ENCODE peak calls at places on chromosomes 12 and 14, in eight cellular contexts. One of them, this sample, is unnamed.

GRCh38 chr12:45674583-45674982 is 54.9 kb upstream of the ARID2 start:
- DNase-seq in fibroblast of pulmonary artery: peak
- DNase-seq in RWPE1: peak
- DNase-seq in lower lobe of right lung: peak
- DNase-seq in AG09309: peak
- DNase-seq in progenitor cell of endocrine pancreas: no peak
- DNase-seq in MM.1S: no peak
- DNase-seq in astrocyte of the cerebellum: peak
- DNase-seq in this sample: peak

GRCh38 chr12:25767613-25768012 is 190.9 kb upstream of the RASSF8 start:
- DNase-seq in progenitor cell of endocrine pancreas: no peak
- DNase-seq in lower lobe of right lung: no peak
- DNase-seq in astrocyte of the cerebellum: no peak
- DNase-seq in AG09309: no peak
- DNase-seq in MM.1S: no peak
- DNase-seq in RWPE1: no peak
- DNase-seq in fibroblast of pulmonary artery: no peak
- DNase-seq in this sample: peak

GRCh38 chr12:84058136-84058535 is 854.5 kb downstream of the SLC6A15 start:
- DNase-seq in RWPE1: no peak
- DNase-seq in astrocyte of the cerebellum: no peak
- DNase-seq in fibroblast of pulmonary artery: no peak
- DNase-seq in lower lobe of right lung: no peak
- DNase-seq in progenitor cell of endocrine pancreas: no peak
- DNase-seq in AG09309: no peak
- DNase-seq in MM.1S: no peak
- DNase-seq in this sample: no peak

GRCh38 chr12:79782197-79782890 is 91.6 kb upstream of the PAWR start:
- DNase-seq in AG09309: peak
- DNase-seq in RWPE1: no peak
- DNase-seq in MM.1S: no peak
- DNase-seq in fibroblast of pulmonary artery: peak
- DNase-seq in lower lobe of right lung: no peak
- DNase-seq in astrocyte of the cerebellum: peak
- DNase-seq in progenitor cell of endocrine pancreas: no peak
- DNase-seq in this sample: peak

GRCh38 chr12:30822385-30823139 is 67.8 kb upstream of the CAPRIN2 start:
- DNase-seq in fibroblast of pulmonary artery: peak
- DNase-seq in AG09309: no peak
- DNase-seq in RWPE1: peak
- DNase-seq in progenitor cell of endocrine pancreas: peak
- DNase-seq in astrocyte of the cerebellum: no peak
- DNase-seq in lower lobe of right lung: peak
- DNase-seq in MM.1S: peak
- DNase-seq in this sample: peak

GRCh38 chr14:89418976-89419375 is 1.9 kb upstream of the FOXN3 start:
- DNase-seq in astrocyte of the cerebellum: no peak
- DNase-seq in lower lobe of right lung: peak
- DNase-seq in MM.1S: no peak
- DNase-seq in progenitor cell of endocrine pancreas: no peak
- DNase-seq in RWPE1: no peak
- DNase-seq in fibroblast of pulmonary artery: no peak
- DNase-seq in AG09309: no peak
- DNase-seq in this sample: no peak

GRCh38 chr12:6360578-6361490 is 14.5 kb downstream of the SCNN1A start:
- DNase-seq in astrocyte of the cerebellum: no peak
- DNase-seq in lower lobe of right lung: no peak
- DNase-seq in MM.1S: peak
- DNase-seq in fibroblast of pulmonary artery: no peak
- DNase-seq in AG09309: no peak
- DNase-seq in progenitor cell of endocrine pancreas: no peak
- DNase-seq in RWPE1: no peak
- DNase-seq in this sample: no peak

GRCh38 chr14:77593501-77593911 is 22.9 kb downstream of the SPTLC2 start:
- DNase-seq in MM.1S: no peak
- DNase-seq in lower lobe of right lung: no peak
- DNase-seq in fibroblast of pulmonary artery: peak
- DNase-seq in progenitor cell of endocrine pancreas: no peak
- DNase-seq in RWPE1: no peak
- DNase-seq in astrocyte of the cerebellum: no peak
- DNase-seq in AG09309: no peak
- DNase-seq in this sample: no peak

GRCh38 chr12:57526477-57527126 is 4.0 kb downstream of the MBD6 start:
- DNase-seq in progenitor cell of endocrine pancreas: no peak
- DNase-seq in astrocyte of the cerebellum: no peak
- DNase-seq in lower lobe of right lung: no peak
- DNase-seq in RWPE1: no peak
- DNase-seq in AG09309: no peak
- DNase-seq in MM.1S: no peak
- DNase-seq in fibroblast of pulmonary artery: no peak
- DNase-seq in this sample: no peak

GRCh38 chr12:125794401-125794800 is 729.2 kb downstream of the AACS start:
- DNase-seq in AG09309: no peak
- DNase-seq in fibroblast of pulmonary artery: no peak
- DNase-seq in MM.1S: no peak
- DNase-seq in progenitor cell of endocrine pancreas: no peak
- DNase-seq in astrocyte of the cerebellum: peak
- DNase-seq in lower lobe of right lung: no peak
- DNase-seq in RWPE1: peak
- DNase-seq in this sample: peak

GRCh38 chr12:116076399-116076798 is 201.1 kb downstream of the MED13L start:
- DNase-seq in progenitor cell of endocrine pancreas: no peak
- DNase-seq in RWPE1: peak
- DNase-seq in lower lobe of right lung: no peak
- DNase-seq in AG09309: no peak
- DNase-seq in astrocyte of the cerebellum: no peak
- DNase-seq in MM.1S: no peak
- DNase-seq in fibroblast of pulmonary artery: no peak
- DNase-seq in this sample: no peak

GRCh38 chr12:120882055-120882555 is 22.1 kb downstream of the SPPL3 start:
- DNase-seq in progenitor cell of endocrine pancreas: no peak
- DNase-seq in astrocyte of the cerebellum: no peak
- DNase-seq in fibroblast of pulmonary artery: no peak
- DNase-seq in lower lobe of right lung: no peak
- DNase-seq in AG09309: no peak
- DNase-seq in MM.1S: no peak
- DNase-seq in RWPE1: no peak
- DNase-seq in this sample: no peak

GRCh38 chr12:43973385-43973784 is 137.5 kb downstream of the TMEM117 start:
- DNase-seq in MM.1S: peak
- DNase-seq in astrocyte of the cerebellum: no peak
- DNase-seq in progenitor cell of endocrine pancreas: no peak
- DNase-seq in lower lobe of right lung: no peak
- DNase-seq in RWPE1: no peak
- DNase-seq in AG09309: no peak
- DNase-seq in fibroblast of pulmonary artery: no peak
- DNase-seq in this sample: no peak

GRCh38 chr12:124304314-124304790 is 9.5 kb downstream of the RFLNA start:
- DNase-seq in astrocyte of the cerebellum: no peak
- DNase-seq in RWPE1: no peak
- DNase-seq in MM.1S: no peak
- DNase-seq in lower lobe of right lung: peak
- DNase-seq in AG09309: no peak
- DNase-seq in progenitor cell of endocrine pancreas: no peak
- DNase-seq in fibroblast of pulmonary artery: no peak
- DNase-seq in this sample: no peak

GRCh38 chr14:68377056-68377455 is 415.8 kb downstream of the ZFP36L1 start:
- DNase-seq in lower lobe of right lung: no peak
- DNase-seq in RWPE1: no peak
- DNase-seq in MM.1S: no peak
- DNase-seq in fibroblast of pulmonary artery: no peak
- DNase-seq in progenitor cell of endocrine pancreas: no peak
- DNase-seq in astrocyte of the cerebellum: no peak
- DNase-seq in AG09309: no peak
- DNase-seq in this sample: no peak

GRCh38 chr14:91892918-91893527 is 25.7 kb upstream of the TC2N start:
- DNase-seq in RWPE1: peak
- DNase-seq in AG09309: no peak
- DNase-seq in progenitor cell of endocrine pancreas: no peak
- DNase-seq in fibroblast of pulmonary artery: no peak
- DNase-seq in astrocyte of the cerebellum: no peak
- DNase-seq in MM.1S: no peak
- DNase-seq in lower lobe of right lung: no peak
- DNase-seq in this sample: no peak

GRCh38 chr12:73998894-73999293 is 538.7 kb upstream of the ATXN7L3B start:
- DNase-seq in astrocyte of the cerebellum: no peak
- DNase-seq in fibroblast of pulmonary artery: no peak
- DNase-seq in RWPE1: no peak
- DNase-seq in lower lobe of right lung: no peak
- DNase-seq in MM.1S: no peak
- DNase-seq in progenitor cell of endocrine pancreas: no peak
- DNase-seq in AG09309: no peak
- DNase-seq in this sample: no peak

GRCh38 chr14:74573421-74574091 is 38.5 kb downstream of the LTBP2 start:
- DNase-seq in astrocyte of the cerebellum: no peak
- DNase-seq in progenitor cell of endocrine pancreas: no peak
- DNase-seq in fibroblast of pulmonary artery: no peak
- DNase-seq in RWPE1: peak
- DNase-seq in lower lobe of right lung: peak
- DNase-seq in AG09309: no peak
- DNase-seq in MM.1S: no peak
- DNase-seq in this sample: no peak

GRCh38 chr12:27635349-27635972 is 60.8 kb upstream of the REP15 start:
- DNase-seq in progenitor cell of endocrine pancreas: no peak
- DNase-seq in fibroblast of pulmonary artery: peak
- DNase-seq in MM.1S: peak
- DNase-seq in AG09309: peak
- DNase-seq in astrocyte of the cerebellum: peak
- DNase-seq in lower lobe of right lung: no peak
- DNase-seq in RWPE1: peak
- DNase-seq in this sample: peak

GRCh38 chr14:38775986-38776385 is 327.0 kb downstream of the SEC23A start:
- DNase-seq in AG09309: no peak
- DNase-seq in RWPE1: no peak
- DNase-seq in MM.1S: no peak
- DNase-seq in lower lobe of right lung: no peak
- DNase-seq in progenitor cell of endocrine pancreas: no peak
- DNase-seq in fibroblast of pulmonary artery: no peak
- DNase-seq in astrocyte of the cerebellum: no peak
- DNase-seq in this sample: no peak

GRCh38 chr12:121110211-121110940 is 22.3 kb upstream of the P2RX7 start:
- DNase-seq in lower lobe of right lung: no peak
- DNase-seq in MM.1S: peak
- DNase-seq in progenitor cell of endocrine pancreas: peak
- DNase-seq in fibroblast of pulmonary artery: peak
- DNase-seq in astrocyte of the cerebellum: peak
- DNase-seq in RWPE1: peak
- DNase-seq in AG09309: peak
- DNase-seq in this sample: peak

DNA sequence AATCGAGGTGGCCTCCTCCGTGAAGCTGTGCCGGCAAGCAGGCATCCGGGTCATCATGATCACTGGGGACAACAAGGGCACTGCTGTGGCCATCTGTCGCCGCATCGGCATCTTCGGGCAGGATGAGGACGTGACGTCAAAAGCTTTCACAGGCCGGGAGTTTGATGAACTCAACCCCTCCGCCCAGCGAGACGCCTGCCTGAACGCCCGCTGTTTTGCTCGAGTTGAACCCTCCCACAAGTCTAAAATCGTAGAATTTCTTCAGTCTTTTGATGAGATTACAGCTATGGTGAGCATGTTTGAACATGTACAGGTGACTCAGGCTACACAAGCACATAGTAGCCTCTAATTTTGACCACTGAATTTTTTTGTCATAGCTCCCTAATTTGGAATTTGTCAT is 59.7 kb downstream of the ATP2A2 start:
- DNase-seq in astrocyte of the cerebellum: no peak
- DNase-seq in fibroblast of pulmonary artery: no peak
- DNase-seq in AG09309: no peak
- DNase-seq in lower lobe of right lung: no peak
- DNase-seq in RWPE1: peak
- DNase-seq in MM.1S: no peak
- DNase-seq in progenitor cell of endocrine pancreas: no peak
- DNase-seq in this sample: no peak
- TF ChIP-seq CTCF in astrocyte of the cerebellum: no peak
- TF ChIP-seq CTCF in fibroblast of pulmonary artery: no peak
- TF ChIP-seq CTCF in AG09309: no peak
- TF ChIP-seq CTCF in lower lobe of right lung: no peak
- TF ChIP-seq CTCF in RWPE1: no peak
- TF ChIP-seq CTCF in MM.1S: no peak
- TF ChIP-seq CTCF in progenitor cell of endocrine pancreas: no peak
- TF ChIP-seq CTCF in this sample: no peak

DNA sequence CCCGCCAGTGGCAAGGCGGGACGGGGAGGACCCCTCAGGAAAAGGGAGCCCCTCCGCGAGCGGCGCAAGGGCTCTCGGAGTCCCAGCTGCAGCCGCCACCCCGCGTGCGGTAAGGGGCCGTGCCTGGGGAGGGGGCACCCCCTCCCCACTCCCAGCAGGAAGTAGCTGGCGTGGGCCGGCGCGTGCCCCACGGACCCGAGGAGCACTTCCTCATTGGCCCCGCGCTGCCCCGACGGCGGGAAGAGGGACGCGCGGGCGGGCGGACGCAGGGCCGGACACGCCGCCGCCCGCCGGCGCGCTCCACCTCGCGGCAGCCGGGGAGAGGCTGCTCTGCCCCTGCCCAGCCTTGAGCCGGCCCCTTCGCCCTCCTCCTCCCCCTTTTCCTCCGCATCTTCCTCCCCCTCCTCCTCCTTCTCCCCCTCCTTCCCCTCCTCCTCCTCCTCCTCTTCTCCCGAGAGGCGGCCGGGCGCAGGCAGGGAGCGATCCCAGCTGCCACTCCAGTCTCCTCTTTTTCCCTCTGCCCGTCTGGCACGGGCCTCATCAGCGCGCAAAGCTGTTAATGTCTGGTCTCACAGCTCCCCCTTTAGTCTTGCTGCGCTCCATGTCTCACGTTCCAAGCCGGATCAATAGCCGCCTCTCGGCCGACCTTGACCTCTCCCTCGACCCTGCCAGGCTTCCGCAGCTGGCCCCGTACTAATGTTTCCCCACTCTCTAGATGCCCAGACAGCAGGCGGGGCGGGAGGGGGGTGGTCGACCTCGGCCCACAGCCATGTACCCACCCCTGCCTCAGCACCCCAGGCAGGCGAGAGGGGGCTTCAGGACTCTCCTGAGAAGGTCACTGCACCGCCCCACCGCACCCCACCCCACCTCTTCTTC is 2.6 kb upstream of the BCL11B start:
- DNase-seq in astrocyte of the cerebellum: peak
- DNase-seq in AG09309: peak
- DNase-seq in RWPE1: peak
- DNase-seq in progenitor cell of endocrine pancreas: peak
- DNase-seq in MM.1S: peak
- DNase-seq in lower lobe of right lung: no peak
- DNase-seq in fibroblast of pulmonary artery: peak
- DNase-seq in this sample: peak
- TF ChIP-seq CTCF in astrocyte of the cerebellum: peak
- TF ChIP-seq CTCF in AG09309: peak
- TF ChIP-seq CTCF in RWPE1: peak
- TF ChIP-seq CTCF in progenitor cell of endocrine pancreas: peak
- TF ChIP-seq CTCF in MM.1S: peak
- TF ChIP-seq CTCF in lower lobe of right lung: peak
- TF ChIP-seq CTCF in fibroblast of pulmonary artery: peak
- TF ChIP-seq CTCF in this sample: no peak

GRCh38 chr14:65103150-65103760 is 938 bp upstream of the MAX start:
- DNase-seq in AG09309: no peak
- DNase-seq in fibroblast of pulmonary artery: peak
- DNase-seq in RWPE1: no peak
- DNase-seq in astrocyte of the cerebellum: no peak
- DNase-seq in progenitor cell of endocrine pancreas: no peak
- DNase-seq in MM.1S: peak
- DNase-seq in lower lobe of right lung: no peak
- DNase-seq in this sample: peak
- TF ChIP-seq CTCF in AG09309: peak
- TF ChIP-seq CTCF in fibroblast of pulmonary artery: peak
- TF ChIP-seq CTCF in RWPE1: peak
- TF ChIP-seq CTCF in astrocyte of the cerebellum: peak
- TF ChIP-seq CTCF in progenitor cell of endocrine pancreas: no peak
- TF ChIP-seq CTCF in MM.1S: no peak
- TF ChIP-seq CTCF in lower lobe of right lung: no peak
- TF ChIP-seq CTCF in this sample: peak

GRCh38 chr12:72191761-72192160 is 80.4 kb upstream of the TRHDE start:
- DNase-seq in AG09309: no peak
- DNase-seq in astrocyte of the cerebellum: no peak
- DNase-seq in progenitor cell of endocrine pancreas: no peak
- DNase-seq in lower lobe of right lung: no peak
- DNase-seq in MM.1S: no peak
- DNase-seq in RWPE1: no peak
- DNase-seq in fibroblast of pulmonary artery: no peak
- DNase-seq in this sample: no peak
- TF ChIP-seq CTCF in AG09309: no peak
- TF ChIP-seq CTCF in astrocyte of the cerebellum: no peak
- TF ChIP-seq CTCF in progenitor cell of endocrine pancreas: no peak
- TF ChIP-seq CTCF in lower lobe of right lung: no peak
- TF ChIP-seq CTCF in MM.1S: no peak
- TF ChIP-seq CTCF in RWPE1: no peak
- TF ChIP-seq CTCF in fibroblast of pulmonary artery: no peak
- TF ChIP-seq CTCF in this sample: no peak

This sample was measured in fibroblast of the aortic adventitia.